ENCODE peak calls at places on chromosome 21, in six cellular contexts. D is SJSA1, P is H9, G is Caco-2, Y is body of pancreas, R is adrenal gland. H is an unnamed sample. For H3K9me3, the result is how much of the 10 kb centered on the place peaks cover.

GRCh38 chr21:17658931-17659330 is 46.2 kb upstream of the BTG3 start:
- DNase-seq in D (no peak), R (no peak), G (no peak), Y (no peak), P (no peak), H (no peak)

GRCh38 chr21:44870748-44871495 is 2.6 kb downstream of the PTTG1IP start:
- DNase-seq in D (peak), P (no peak), Y (no peak), R (peak), G (no peak), H (no peak)

GRCh38 chr21:44398499-44398898 is 45.1 kb downstream of the TRPM2 start:
- DNase-seq in Y (no peak), G (no peak), R (no peak), P (no peak), D (peak), H (no peak)

GRCh38 chr21:46264690-46265144 is 20.7 kb downstream of the MCM3AP start:
- DNase-seq in Y (no peak), P (no peak), R (no peak), G (no peak), D (no peak), H (no peak)

GRCh38 chr21:45695086-45695485 is 51.6 kb downstream of the PCBP3 start:
- DNase-seq in R (no peak), P (peak), Y (no peak), D (no peak), G (no peak), H (no peak)

GRCh38 chr21:45356653-45357435 is 48.1 kb upstream of the COL18A1 start:
- DNase-seq in R (no peak), P (no peak), D (no peak), G (peak), Y (no peak), H (no peak)

GRCh38 chr21:27480841-27481261 is 514.0 kb upstream of the ADAMTS5 start:
- DNase-seq in R (no peak), P (no peak), D (no peak), Y (no peak), G (no peak), H (no peak)

GRCh38 chr21:42757422-42757821 is 104.0 kb downstream of the PDE9A start:
- DNase-seq in P (no peak), G (no peak), R (no peak), Y (no peak), D (no peak), H (no peak)

GRCh38 chr21:42080788-42081083 is 9.6 kb downstream of the UMODL1 start:
- DNase-seq in D (no peak), R (no peak), G (no peak), Y (no peak), P (no peak), H (no peak)

GRCh38 chr21:40153351-40153750 is 286.1 kb downstream of the PCP4 start:
- DNase-seq in G (no peak), D (no peak), P (no peak), R (no peak), Y (no peak), H (no peak)

GRCh38 chr21:40158356-40158755 is 291.1 kb downstream of the PCP4 start:
- DNase-seq in G (no peak), R (no peak), D (no peak), Y (no peak), P (no peak), H (no peak)

GRCh38 chr21:40151611-40152010 is 284.4 kb downstream of the PCP4 start:
- DNase-seq in R (no peak), Y (no peak), G (no peak), D (no peak), P (no peak), H (no peak)

GRCh38 chr21:40160911-40161310 is 293.7 kb downstream of the PCP4 start:
- DNase-seq in P (no peak), R (no peak), D (no peak), G (no peak), Y (no peak), H (no peak)

DNA sequence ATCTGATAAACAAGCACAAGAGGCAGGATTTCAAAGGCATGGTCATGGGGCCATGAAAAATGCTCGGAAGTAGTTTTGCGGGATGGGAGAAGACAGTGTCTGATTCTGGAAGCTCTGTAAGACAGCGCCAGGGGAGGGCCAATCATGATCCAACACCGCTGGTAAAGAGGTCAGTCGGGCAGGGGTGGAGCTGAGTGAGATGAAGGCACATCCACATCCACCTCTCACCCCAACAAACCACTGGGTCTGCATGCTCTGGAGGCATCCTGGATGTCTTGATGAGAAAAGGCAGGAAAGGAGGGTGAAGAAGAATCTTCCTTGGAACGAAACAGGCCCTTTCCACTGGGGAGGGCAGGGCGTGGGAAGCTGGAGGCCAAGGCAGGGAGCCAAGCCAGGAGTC is 288.3 kb downstream of the PCP4 start:
- DNase-seq in R (no peak), G (no peak), D (no peak), P (no peak), Y (no peak), H (no peak)
- H3K9me3 ChIP-seq in R (under half), G (under half), D (under half), P (under half), Y (under half), H (under half)

GRCh38 chr21:20519076-20519475 is 479.1 kb upstream of the NCAM2 start:
- DNase-seq in P (no peak), R (no peak), D (no peak), G (no peak), Y (no peak), H (no peak)
- H3K9me3 ChIP-seq in P (under half), R (under half), D (under half), G (under half), Y (under half), H (under half)

GRCh38 chr21:22211943-22212342 is 1213.7 kb downstream of the NCAM2 start:
- DNase-seq in D (no peak), G (no peak), P (no peak), R (no peak), Y (no peak), H (no peak)

DNA sequence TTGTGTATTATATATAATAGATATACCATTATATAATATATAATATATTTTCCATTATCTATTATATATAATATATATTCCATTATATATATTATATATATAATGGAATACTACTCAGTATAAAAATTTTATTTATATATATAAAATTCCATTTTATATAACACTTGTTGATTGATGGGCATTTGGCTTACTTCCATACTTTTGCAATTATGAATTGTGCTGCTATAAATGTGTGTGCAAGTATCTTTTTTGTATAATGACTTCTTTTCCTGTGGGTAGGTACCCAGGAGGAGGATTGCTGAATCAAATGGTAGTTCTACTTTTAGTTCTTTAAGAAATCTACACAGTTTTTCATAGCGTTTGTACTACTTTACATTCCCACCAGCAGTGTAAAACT is 1211.1 kb downstream of the NCAM2 start:
- DNase-seq in Y (no peak), R (no peak), G (no peak), P (no peak), D (no peak), H (no peak)
- H3K9me3 ChIP-seq in Y (under half), R (under half), G (under half), P (under half), D (under half), H (under half)

GRCh38 chr21:20020032-20020431 is 978.2 kb upstream of the NCAM2 start:
- DNase-seq in R (no peak), P (no peak), D (no peak), G (no peak), Y (no peak), H (no peak)

GRCh38 chr21:20013851-20014250 is 984.4 kb upstream of the NCAM2 start:
- DNase-seq in G (no peak), P (no peak), D (no peak), Y (no peak), R (no peak), H (no peak)

GRCh38 chr21:20010691-20011200 is 987.5 kb upstream of the NCAM2 start:
- DNase-seq in R (no peak), D (no peak), P (no peak), G (no peak), Y (no peak), H (no peak)

DNA sequence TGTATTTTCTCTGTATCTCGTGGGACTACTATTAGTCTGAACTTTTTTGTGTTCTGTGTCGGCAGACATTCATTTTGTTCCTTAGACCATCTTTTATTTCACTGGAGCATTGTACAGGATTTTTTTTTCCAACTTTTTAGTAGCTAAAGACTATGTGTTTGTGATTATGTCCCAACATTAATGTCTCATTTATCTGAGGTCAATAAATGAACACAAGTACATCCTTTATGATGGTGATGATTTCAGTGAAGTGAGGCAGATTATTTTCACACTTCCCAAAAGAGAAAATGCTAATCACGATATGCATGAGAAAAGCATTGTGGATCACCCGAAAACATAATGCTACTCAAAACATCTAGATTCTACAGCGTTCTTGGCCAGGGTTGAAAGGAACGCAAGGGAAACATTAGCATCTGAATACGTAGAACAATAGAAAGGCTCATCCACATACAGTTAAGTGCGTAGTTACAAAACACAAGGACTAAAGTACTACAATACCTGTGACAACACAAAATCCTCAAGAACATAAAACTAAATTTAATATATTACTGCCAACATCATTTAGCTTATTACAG is 981.7 kb upstream of the NCAM2 start:
- DNase-seq in Y (no peak), P (no peak), R (no peak), G (no peak), D (no peak), H (no peak)
- H3K9me3 ChIP-seq in Y (under half), P (under half), R (under half), G (under half), D (under half), H (under half)

DNA sequence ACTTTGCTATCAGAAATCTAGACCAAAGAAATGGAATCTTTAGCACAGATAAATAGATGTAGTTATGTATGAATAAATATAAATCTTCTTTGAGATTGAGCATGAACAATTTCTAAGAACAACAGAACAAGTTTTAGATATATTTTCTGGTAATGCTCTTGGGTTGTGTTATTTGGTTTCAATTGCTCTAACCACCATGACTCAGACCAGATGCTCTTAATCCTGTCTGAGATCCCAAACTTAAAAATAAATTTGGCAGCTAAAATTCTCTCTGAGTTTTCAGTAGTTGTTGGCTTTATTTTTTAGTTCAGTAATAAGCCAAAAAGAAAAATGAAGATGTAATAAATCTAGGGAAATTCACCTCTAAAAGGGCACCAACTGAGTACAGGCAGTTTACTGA is 1693.4 kb downstream of the NCAM2 start:
- DNase-seq in P (no peak), D (no peak), Y (no peak), R (no peak), G (no peak), H (no peak)
- H3K9me3 ChIP-seq in P (under half), D (under half), Y (under half), R (under half), G (under half), H (under half)

GRCh38 chr21:7953058-7953457 is 2568.3 kb upstream of the TPTE start:
- DNase-seq in G (no peak), Y (no peak), P (no peak), R (no peak), D (no peak), H (no peak)

GRCh38 chr21:7952648-7953047 is 2568.7 kb upstream of the TPTE start:
- DNase-seq in Y (no peak), G (no peak), R (no peak), D (no peak), P (no peak), H (no peak)

GRCh38 chr21:7957713-7958064 is 2563.7 kb upstream of the TPTE start:
- DNase-seq in D (no peak), R (no peak), P (no peak), Y (no peak), G (no peak), H (no peak)

GRCh38 chr21:7947422-7947821 is 2574.0 kb upstream of the TPTE start:
- DNase-seq in G (no peak), R (no peak), D (no peak), P (no peak), Y (no peak), H (no peak)

GRCh38 chr21:7951854-7952519 is 2569.4 kb upstream of the TPTE start:
- DNase-seq in D (no peak), P (no peak), Y (no peak), R (no peak), G (no peak), H (no peak)
- H3K9me3 ChIP-seq in D (half or more), P (under half), Y (half or more), R (half or more), G (under half), H (half or more)

GRCh38 chr21:21973806-21974205 is 975.6 kb downstream of the NCAM2 start:
- DNase-seq in G (no peak), D (no peak), Y (no peak), P (peak), R (no peak), H (no peak)

GRCh38 chr21:21963911-21964310 is 965.7 kb downstream of the NCAM2 start:
- DNase-seq in G (no peak), P (no peak), D (no peak), Y (no peak), R (no peak), H (no peak)

GRCh38 chr21:21971384-21971783 is 973.2 kb downstream of the NCAM2 start:
- DNase-seq in P (no peak), R (no peak), G (no peak), D (no peak), Y (no peak), H (no peak)

GRCh38 chr21:21968810-21969588 is 970.8 kb downstream of the NCAM2 start:
- DNase-seq in G (no peak), R (no peak), P (no peak), Y (no peak), D (no peak), H (no peak)
- H3K9me3 ChIP-seq in G (under half), R (under half), P (under half), Y (under half), D (under half), H (under half)

H was measured in T-helper 17 cell.